ENCODE peak calls at places on chromosomes 5 and 9, in seven cellular contexts. D, U, Y, I, Z, S and B are unnamed samples.
A peak's percentile ranks its signal among the peaks of the same experiment; 100 is the strongest.

GRCh38 chr9:136847827-136848392 is 1.3 kb upstream of the PHPT1 start:
- DNase-seq in Z (peak; percentile 60), Y (peak; percentile 94), S (peak; percentile 78), D (peak; percentile 94), I (no peak), U (peak; percentile 46), B (peak; percentile 86)

GRCh38 chr9:137237759-137238726 is 3.0 kb upstream of the TUBB4B start:
- DNase-seq in Z (no peak), I (no peak), U (peak; percentile 45), Y (no peak), S (no peak), D (no peak), B (no peak)

GRCh38 chr5:11048760-11049159 is 287.7 kb upstream of the DAP start:
- DNase-seq in U (peak; percentile 7), S (no peak), I (no peak), Y (no peak), Z (no peak), D (no peak), B (peak; percentile 20)

GRCh38 chr9:84229186-84229585 is 111.4 kb downstream of the SLC28A3 start:
- DNase-seq in U (no peak), I (no peak), S (no peak), Y (no peak), Z (no peak), D (no peak), B (peak; percentile 61)

GRCh38 chr5:109585012-109585599 is 104.6 kb upstream of the MAN2A1 start:
- DNase-seq in S (peak; percentile 90), Z (no peak), Y (peak; percentile 10), I (no peak), D (no peak), U (peak; percentile 16), B (no peak)

GRCh38 chr9:108272350-108272899 is 583.4 kb downstream of the ACTL7B start:
- DNase-seq in S (peak; percentile 38), I (no peak), Z (no peak), U (peak; percentile 75), Y (peak; percentile 81), D (peak; percentile 40), B (peak; percentile 76)

GRCh38 chr9:127463891-127464290 is 12.6 kb downstream of the LRSAM1 start:
- DNase-seq in I (no peak), U (no peak), S (no peak), D (peak; percentile 62), Z (no peak), Y (peak; percentile 82), B (no peak)

GRCh38 chr9:5466776-5467175 is 16.4 kb downstream of the CD274 start:
- DNase-seq in D (no peak), I (no peak), Z (no peak), U (no peak), S (no peak), Y (no peak), B (no peak)

GRCh38 chr9:113309204-113309813 is 6.1 kb upstream of the RNF183 start:
- DNase-seq in U (peak; percentile 55), Y (peak; percentile 74), I (no peak), Z (no peak), D (no peak), S (peak; percentile 42), B (peak; percentile 55)

GRCh38 chr9:65403721-65404120 is 118.7 kb upstream of the FOXD4L5 start:
- DNase-seq in U (no peak), S (no peak), D (no peak), Z (no peak), Y (no peak), I (no peak), B (no peak)

GRCh38 chr9:134061019-134061687 is 6.7 kb downstream of the BRD3 start:
- DNase-seq in D (no peak), U (no peak), S (no peak), I (no peak), Z (no peak), Y (no peak), B (no peak)

GRCh38 chr5:146409081-146409671 is 38.0 kb upstream of the TCERG1 start:
- DNase-seq in U (peak; percentile 80), I (no peak), S (peak; percentile 14), Y (peak; percentile 51), D (no peak), Z (no peak), B (peak; percentile 49)

GRCh38 chr5:114174131-114174530 is 187.7 kb upstream of the KCNN2 start:
- DNase-seq in Z (no peak), U (no peak), D (no peak), I (no peak), S (peak; percentile 43), Y (peak; percentile 42), B (no peak)

GRCh38 chr5:163565492-163565891 is 60.1 kb downstream of the MAT2B start:
- DNase-seq in D (no peak), Z (no peak), S (peak; percentile 17), I (no peak), Y (peak; percentile 28), U (peak; percentile 24), B (no peak)

GRCh38 chr5:122831984-122832383 is 13.4 kb upstream of the SNX24 start:
- DNase-seq in S (no peak), U (no peak), I (no peak), Y (no peak), Z (no peak), D (no peak), B (no peak)

GRCh38 chr5:151578326-151579025 is 12.7 kb downstream of the FAT2 start:
- DNase-seq in S (no peak), I (no peak), D (no peak), Y (no peak), Z (no peak), U (no peak), B (no peak)

GRCh38 chr5:78610163-78610583 is 38.4 kb downstream of the LHFPL2 start:
- DNase-seq in I (no peak), S (peak; percentile 75), Y (peak; percentile 79), D (no peak), Z (no peak), U (peak; percentile 79), B (no peak)

GRCh38 chr9:84953252-84953773 is 283.8 kb downstream of the NTRK2 start:
- DNase-seq in I (no peak), U (no peak), Z (no peak), Y (no peak), D (no peak), S (no peak), B (peak; percentile 14)

GRCh38 chr9:70285246-70285645 is 26.5 kb downstream of the SMC5 start:
- DNase-seq in U (no peak), D (no peak), Y (peak; percentile 73), Z (no peak), I (no peak), S (peak; percentile 86), B (no peak)

GRCh38 chr5:75049581-75050274 is 2.6 kb downstream of the GCNT4 start:
- DNase-seq in U (peak; percentile 61), S (peak; percentile 61), Z (no peak), Y (peak; percentile 76), D (peak; percentile 28), I (peak; percentile 15), B (peak; percentile 84)

GRCh38 chr5:34503379-34504346 is 152.5 kb upstream of the RAI14 start:
- DNase-seq in Z (no peak), I (no peak), U (peak; percentile 64), Y (no peak), S (no peak), D (peak; percentile 24), B (no peak)

GRCh38 chr9:2241461-2241874 is 226.3 kb downstream of the SMARCA2 start:
- DNase-seq in Z (no peak), D (peak; percentile 30), I (no peak), U (peak; percentile 73), S (peak; percentile 92), Y (peak; percentile 80), B (no peak)

GRCh38 chr5:73451218-73452130 is 2.9 kb upstream of the FOXD1 start:
- DNase-seq in D (peak; percentile 49), U (peak; percentile 54), Y (peak; percentile 89), Z (peak; percentile 51), S (peak; percentile 32), I (peak; percentile 19), B (peak; percentile 62)

GRCh38 chr5:32687167-32687831 is 23.8 kb upstream of the NPR3 start:
- DNase-seq in S (peak; percentile 7), I (no peak), Y (peak; percentile 42), Z (no peak), D (no peak), U (peak; percentile 41), B (peak; percentile 82)

GRCh38 chr9:114473447-114473801 is 31.8 kb downstream of the WHRN start:
- DNase-seq in I (no peak), D (no peak), Y (no peak), U (no peak), Z (no peak), S (peak; percentile 18), B (no peak)

GRCh38 chr9:97697837-97698236 is 697 bp upstream of the XPA start:
- DNase-seq in D (no peak), I (no peak), Z (no peak), Y (no peak), U (no peak), S (no peak), B (peak; percentile 13)

GRCh38 chr9:3760031-3760430 is 234.2 kb upstream of the RFX3 start:
- DNase-seq in Y (peak; percentile 18), U (peak; percentile 55), Z (no peak), I (no peak), D (no peak), S (no peak), B (peak; percentile 57)